ENCODE peak calls at places on chromosomes 13 and 19, in nine cellular contexts. O, A, V, Z, W, K, E, B and Q are unnamed samples.

GRCh38 chr13:29684441-29684840 is 89.0 kb upstream of the SLC7A1 start:
- DNase-seq in W (peak; percentile 34), E (no peak), B (no peak), Z (no peak), A (no peak), O (no peak), K (no peak), V (no peak), Q (no peak)

GRCh38 chr13:108859202-108860012 is 230.0 kb downstream of the MYO16 start:
- DNase-seq in K (peak; percentile 59), V (no peak), O (peak; percentile 49), B (no peak), Z (no peak), E (no peak), A (no peak), W (peak; percentile 92), Q (no peak)

GRCh38 chr13:39835253-39835652 is 179.8 kb downstream of the COG6 start:
- DNase-seq in Z (no peak), B (no peak), A (no peak), V (no peak), K (peak; percentile 49), W (no peak), E (no peak), O (no peak), Q (no peak)

GRCh38 chr13:42658019-42658418 is 84.1 kb downstream of the TNFSF11 start:
- DNase-seq in E (no peak), K (peak; percentile 11), B (no peak), V (no peak), O (no peak), Z (no peak), A (no peak), W (no peak), Q (no peak)

GRCh38 chr19:32613008-32613407 is 32.0 kb downstream of the PDCD5 start:
- DNase-seq in O (no peak), V (no peak), K (no peak), Z (no peak), B (no peak), E (no peak), W (no peak), A (no peak), Q (no peak)

GRCh38 chr19:43524922-43525835 is 1.8 kb downstream of the ETHE1 start:
- DNase-seq in B (peak; percentile 21), A (peak; percentile 70), O (no peak), V (peak; percentile 25), E (peak; percentile 65), W (peak; percentile 32), K (peak; percentile 55), Z (peak; percentile 48), Q (peak; percentile 87)

GRCh38 chr19:5934779-5935472 is 20.9 kb downstream of the CAPS start:
- DNase-seq in V (no peak), O (no peak), Z (no peak), E (no peak), K (no peak), A (peak; percentile 37), B (no peak), W (peak; percentile 90), Q (no peak)

GRCh38 chr19:23281663-23282276 is 31.6 kb upstream of the ZNF724 start:
- DNase-seq in A (no peak), B (no peak), V (no peak), W (no peak), K (no peak), Z (no peak), E (no peak), O (no peak), Q (no peak)

GRCh38 chr13:65309906-65310305 is 1920.2 kb downstream of the PCDH9 start:
- DNase-seq in O (no peak), V (no peak), Z (no peak), K (no peak), A (no peak), E (no peak), W (no peak), B (no peak), Q (no peak)

GRCh38 chr19:17627921-17628320 is 60.2 kb downstream of the UNC13A start:
- DNase-seq in E (no peak), V (no peak), Z (no peak), K (no peak), A (no peak), B (no peak), O (no peak), W (no peak), Q (no peak)

GRCh38 chr19:51565583-51565982 is 5.5 kb upstream of the ZNF175 start:
- DNase-seq in B (no peak), Z (no peak), E (no peak), A (no peak), V (no peak), O (no peak), K (no peak), W (no peak), Q (no peak)

GRCh38 chr13:54980651-54981050 is 1952.0 kb downstream of the OLFM4 start:
- DNase-seq in A (no peak), B (no peak), V (no peak), E (no peak), O (no peak), W (no peak), K (no peak), Z (no peak), Q (no peak)

GRCh38 chr19:17220207-17220758 is 5.1 kb downstream of the USE1 start:
- DNase-seq in B (no peak), W (peak; percentile 71), V (no peak), O (no peak), K (no peak), A (no peak), E (no peak), Z (no peak), Q (peak; percentile 52)

DNA sequence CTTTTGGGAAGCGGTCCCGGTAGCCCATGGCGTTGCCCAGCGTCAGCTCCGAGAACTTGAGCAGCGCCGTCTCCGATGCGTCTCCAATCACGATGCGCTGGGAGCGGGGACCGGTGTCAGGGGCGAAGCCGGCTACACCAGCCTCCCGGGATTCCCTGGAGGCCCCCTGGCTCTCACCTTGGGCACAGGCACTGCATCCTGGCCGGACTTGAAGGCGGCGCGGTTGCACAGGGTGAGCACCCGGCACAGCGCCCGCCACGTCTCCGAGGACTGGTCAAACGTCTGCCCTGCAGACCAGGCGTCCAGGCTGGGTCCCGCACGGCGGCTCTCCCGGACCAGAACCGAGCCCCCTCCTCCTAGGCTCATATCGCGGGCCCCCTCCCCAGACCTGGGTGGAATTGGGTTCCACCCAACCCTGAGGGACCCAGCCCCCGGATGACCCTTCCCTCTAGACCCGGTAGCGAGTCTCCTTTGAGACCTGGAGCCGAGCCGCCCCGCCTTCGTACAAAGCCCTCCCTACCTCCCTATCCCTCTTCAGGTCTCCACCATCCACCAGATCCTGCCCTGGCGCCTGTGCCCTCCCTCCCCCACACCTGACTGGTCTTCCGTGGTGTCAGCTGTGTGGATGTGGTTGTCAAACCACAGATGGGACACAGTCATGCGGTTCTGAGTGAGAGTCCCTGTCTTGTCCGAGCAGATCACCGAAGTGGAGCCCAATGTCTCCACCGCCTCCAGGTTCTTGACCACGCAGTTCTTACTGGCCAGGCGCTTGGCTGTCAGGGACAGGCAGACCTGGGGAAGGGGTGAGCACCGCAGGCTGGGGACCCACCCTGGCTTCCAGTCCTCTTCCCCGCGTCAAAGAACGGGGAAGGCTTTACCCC is 4.8 kb downstream of the ATP4A start:
- DNase-seq in O (no peak), K (no peak), B (no peak), Z (no peak), W (no peak), A (no peak), E (no peak), V (no peak), Q (no peak)
- H3K4me3 ChIP-seq in O (peak overlapping the region; percentile 39), K (no peak overlapping the region), B (peak overlapping the region; percentile 39), Z (peak overlapping the region; percentile 28), W (no peak overlapping the region), A (no peak overlapping the region), E (peak overlapping the region; percentile 39), V (peak overlapping the region; percentile 35), Q (no peak overlapping the region)

DNA sequence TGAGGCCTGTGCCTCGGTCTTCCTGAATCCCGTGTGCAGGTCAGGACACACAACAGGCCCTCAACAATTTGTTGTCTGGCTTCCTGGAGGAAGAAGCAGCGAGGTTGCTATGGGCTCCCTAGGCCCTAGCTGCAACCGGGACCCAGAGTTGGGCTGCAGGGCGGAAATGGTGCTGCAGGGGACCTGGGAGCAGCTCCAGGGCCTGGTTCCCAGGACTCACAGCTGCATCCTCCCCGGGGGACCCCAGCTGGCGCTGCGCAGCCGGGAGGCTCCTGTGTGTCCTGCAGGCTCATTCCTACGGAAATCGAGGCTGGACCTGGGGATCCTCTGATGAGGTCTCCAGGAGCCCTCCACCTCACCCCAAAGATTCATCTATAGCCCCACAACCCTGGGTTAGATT is 986 bp upstream of the TNFAIP8L1 start:
- DNase-seq in Z (no peak), O (no peak), V (peak; percentile 80), E (no peak), B (no peak), A (no peak), W (no peak), K (no peak), Q (no peak)
- H3K4me3 ChIP-seq in Z (no peak overlapping the region), O (no peak overlapping the region), V (peak overlapping the region; percentile 89), E (no peak overlapping the region), B (no peak overlapping the region), A (no peak overlapping the region), W (no peak overlapping the region), K (no peak overlapping the region), Q (no peak overlapping the region)

DNA sequence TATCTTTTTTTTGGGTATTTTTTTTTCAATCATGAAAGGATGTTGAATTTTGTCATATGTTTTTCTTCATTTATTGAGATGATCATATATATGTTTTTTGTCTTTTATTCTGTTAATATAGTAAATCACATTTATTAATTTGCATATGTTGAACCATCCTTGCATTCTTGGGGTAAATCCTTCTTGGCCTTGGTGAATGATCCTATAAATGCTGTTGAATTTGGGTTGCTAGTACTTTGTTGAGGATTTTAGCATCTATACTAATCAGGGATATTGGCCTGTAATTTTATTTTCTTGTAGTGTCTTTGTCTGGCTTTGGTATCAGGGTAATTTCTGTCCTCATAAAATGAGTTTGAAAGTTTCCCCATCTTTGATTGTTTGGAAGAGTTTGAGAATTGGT is 199.9 kb downstream of the B3GLCT start:
- DNase-seq in V (no peak), O (no peak), E (no peak), Z (no peak), B (no peak), A (no peak), K (no peak), W (no peak), Q (no peak)
- H3K4me3 ChIP-seq in V (no peak overlapping the region), O (no peak overlapping the region), E (no peak overlapping the region), Z (no peak overlapping the region), B (no peak overlapping the region), A (no peak overlapping the region), K (no peak overlapping the region), W (no peak overlapping the region), Q (no peak overlapping the region)

GRCh38 chr13:98918771-98919170 is 59.1 kb downstream of the DOCK9 start:
- DNase-seq in V (no peak), A (no peak), W (no peak), O (no peak), K (no peak), E (no peak), B (no peak), Z (no peak), Q (no peak)

GRCh38 chr13:98921015-98921414 is 56.8 kb downstream of the DOCK9 start:
- DNase-seq in B (no peak), K (no peak), O (no peak), Z (no peak), W (no peak), V (no peak), A (no peak), E (no peak), Q (no peak)

GRCh38 chr13:98921786-98922185 is 56.1 kb downstream of the DOCK9 start:
- DNase-seq in B (no peak), E (no peak), A (no peak), Z (no peak), K (no peak), V (no peak), W (no peak), O (no peak), Q (no peak)

GRCh38 chr13:98922306-98922705 is 55.6 kb downstream of the DOCK9 start:
- DNase-seq in K (no peak), E (no peak), A (no peak), O (no peak), Z (no peak), B (no peak), W (no peak), V (no peak), Q (no peak)

GRCh38 chr13:98919566-98919965 is 58.3 kb downstream of the DOCK9 start:
- DNase-seq in B (no peak), E (no peak), Z (no peak), A (no peak), W (no peak), O (no peak), K (peak; percentile 69), V (no peak), Q (no peak)
- H3K4me3 ChIP-seq in B (no peak overlapping the region), E (no peak overlapping the region), Z (no peak overlapping the region), A (no peak overlapping the region), W (no peak overlapping the region), O (no peak overlapping the region), K (no peak overlapping the region), V (no peak overlapping the region), Q (no peak overlapping the region)